ENCODE peak calls at places on chromosomes 11 and 22, in six cellular contexts. I, S, X, W, M and H are unnamed samples.

GRCh38 chr11:20739004-20739612 is 69.7 kb downstream of the NELL1 start:
- DNase-seq in I (no peak), S (no peak), X (no peak), W (no peak), M (no peak), H (no peak)

GRCh38 chr11:72828081-72828567 is 13.9 kb downstream of the ATG16L2 start:
- DNase-seq in I (no peak), S (no peak), X (no peak), W (peak), M (peak), H (no peak)

GRCh38 chr11:134544095-134544815 is 132.2 kb upstream of the B3GAT1 start:
- DNase-seq in I (no peak), S (no peak), X (no peak), W (no peak), M (no peak), H (no peak)

GRCh38 chr22:23282089-23282501 is 101.8 kb downstream of the BCR start:
- DNase-seq in I (peak), S (peak), X (peak), W (peak), M (peak), H (no peak)

GRCh38 chr11:122706689-122707088 is 51.2 kb downstream of the UBASH3B start:
- DNase-seq in I (peak), S (no peak), X (no peak), W (peak), M (peak), H (no peak)

GRCh38 chr11:121207485-121208115 is 85.0 kb upstream of the SC5D start:
- DNase-seq in I (no peak), S (no peak), X (no peak), W (peak), M (peak), H (no peak)

GRCh38 chr11:44097821-44098220 is 2.3 kb downstream of the EXT2 start:
- DNase-seq in I (no peak), S (no peak), X (no peak), W (no peak), M (no peak), H (no peak)

GRCh38 chr11:46391186-46391577 is 394 bp downstream of the CHRM4 start:
- DNase-seq in I (no peak), S (no peak), X (no peak), W (no peak), M (no peak), H (no peak)

GRCh38 chr22:44566911-44567310 is 68.9 kb upstream of the RTL6 start:
- DNase-seq in I (no peak), S (no peak), X (no peak), W (no peak), M (no peak), H (no peak)

GRCh38 chr11:17915500-17916143 is 97.2 kb downstream of the SERGEF start:
- DNase-seq in I (no peak), S (no peak), X (no peak), W (no peak), M (no peak), H (no peak)

GRCh38 chr11:121634889-121635288 is 182.1 kb upstream of the SORL1-AS1 start:
- DNase-seq in I (no peak), S (no peak), X (no peak), W (peak), M (peak), H (no peak)

GRCh38 chr22:24737582-24737981 is 36.9 kb downstream of the PIWIL3 start:
- DNase-seq in I (no peak), S (no peak), X (no peak), W (no peak), M (no peak), H (no peak)

GRCh38 chr11:120403966-120404365 is 67.8 kb downstream of the ARHGEF12 start:
- DNase-seq in I (no peak), S (no peak), X (no peak), W (no peak), M (no peak), H (no peak)

GRCh38 chr22:46169628-46170027 is 19.3 kb downstream of the PPARA start:
- DNase-seq in I (no peak), S (no peak), X (no peak), W (no peak), M (no peak), H (no peak)

GRCh38 chr11:8808226-8808585 is 102.8 kb upstream of the AKIP1 start:
- DNase-seq in I (no peak), S (no peak), X (peak), W (no peak), M (no peak), H (no peak)

GRCh38 chr11:115660072-115660805 is 156.0 kb upstream of the CADM1 start:
- DNase-seq in I (no peak), S (no peak), X (no peak), W (no peak), M (peak), H (no peak)

GRCh38 chr11:71080239-71081097 is 171.9 kb downstream of the SHANK2 start:
- DNase-seq in I (peak), S (peak), X (peak), W (peak), M (peak), H (peak)

GRCh38 chr11:132942611-132943324 is 589.5 kb downstream of the OPCML start:
- DNase-seq in I (no peak), S (no peak), X (no peak), W (no peak), M (peak), H (no peak)

GRCh38 chr11:126679033-126679432 is 321.5 kb downstream of the KIRREL3 start:
- DNase-seq in I (no peak), S (no peak), X (no peak), W (no peak), M (no peak), H (no peak)

GRCh38 chr22:20652582-20652981 is 121.3 kb upstream of the SERPIND1 start:
- DNase-seq in I (no peak), S (no peak), X (no peak), W (no peak), M (no peak), H (no peak)

GRCh38 chr11:120667281-120667680 is 155.7 kb downstream of the GRIK4 start:
- DNase-seq in I (no peak), S (no peak), X (no peak), W (peak), M (no peak), H (no peak)

GRCh38 chr22:23437779-23438178 is 142.3 kb downstream of the IGLL1 start:
- DNase-seq in I (no peak), S (no peak), X (no peak), W (no peak), M (no peak), H (no peak)

GRCh38 chr11:45106440-45106839 is 40.0 kb upstream of the PRDM11 start:
- DNase-seq in I (no peak), S (no peak), X (no peak), W (no peak), M (no peak), H (no peak)
- TF ChIP-seq CTCF in I (no peak), S (no peak), X (no peak), W (no peak), M (no peak), H (no peak)

GRCh38 chr22:42367980-42368378 is 64.2 kb downstream of the NFAM1 start:
- DNase-seq in I (no peak), S (no peak), X (no peak), W (no peak), M (no peak), H (no peak)
- TF ChIP-seq CTCF in I (no peak), S (no peak), X (no peak), W (no peak), M (no peak), H (no peak)

GRCh38 chr11:36282926-36283325 is 6.3 kb downstream of the COMMD9 start:
- DNase-seq in I (no peak), S (no peak), X (no peak), W (no peak), M (no peak), H (no peak)

GRCh38 chr11:36273110-36273509 is 16.1 kb downstream of the COMMD9 start:
- DNase-seq in I (no peak), S (no peak), X (no peak), W (no peak), M (peak), H (no peak)

GRCh38 chr11:36280531-36280930 is 8.7 kb downstream of the COMMD9 start:
- DNase-seq in I (no peak), S (no peak), X (no peak), W (peak), M (peak), H (no peak)

GRCh38 chr11:36281850-36282249 is 7.4 kb downstream of the COMMD9 start:
- DNase-seq in I (no peak), S (no peak), X (no peak), W (no peak), M (no peak), H (no peak)

DNA sequence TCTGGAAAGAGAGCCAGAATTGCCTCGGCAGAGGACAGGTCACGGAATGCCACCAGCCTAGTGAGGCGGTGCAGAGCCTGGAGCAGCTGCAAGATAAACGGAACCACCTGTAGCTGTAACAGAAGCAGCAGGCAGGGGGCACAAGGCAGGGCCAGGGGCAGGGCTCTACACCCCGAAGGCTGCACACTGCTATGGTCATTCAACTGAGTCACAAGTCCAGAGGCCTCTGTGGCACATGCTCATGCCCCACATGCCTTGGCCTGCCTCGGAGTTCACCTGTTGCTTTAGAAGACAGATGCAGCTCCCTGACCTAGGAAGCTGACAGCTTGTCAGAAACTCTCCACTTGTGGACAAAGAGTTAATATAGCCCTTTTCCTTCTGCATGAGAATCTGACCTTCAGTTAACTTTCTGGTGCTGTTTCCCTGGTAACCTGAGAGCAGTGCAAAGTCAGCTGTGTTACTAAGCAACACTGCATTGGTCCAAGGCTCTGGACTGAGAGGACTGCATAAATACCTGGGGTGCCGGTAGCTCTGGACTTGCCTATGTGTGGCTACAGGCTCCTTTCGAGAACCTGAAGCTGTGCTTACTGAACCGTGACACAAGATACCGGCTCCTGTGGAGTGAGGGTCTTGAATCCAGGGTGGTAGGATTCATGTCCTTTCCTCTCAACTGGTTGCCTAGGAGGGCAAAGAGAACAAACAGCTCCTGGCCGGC is 10.5 kb downstream of the COMMD9 start:
- DNase-seq in I (no peak), S (no peak), X (no peak), W (no peak), M (peak), H (no peak)
- TF ChIP-seq CTCF in I (peak), S (no peak), X (no peak), W (no peak), M (no peak), H (peak)

GRCh38 chr22:41857860-41858199 is 24.9 kb downstream of the SREBF2 start:
- DNase-seq in I (no peak), S (no peak), X (no peak), W (no peak), M (no peak), H (no peak)
- TF ChIP-seq CTCF in I (peak), S (no peak), X (no peak), W (no peak), M (no peak), H (peak)

GRCh38 chr22:48855013-48855412 is 972.7 kb downstream of the BRD1 start:
- DNase-seq in I (no peak), S (no peak), X (no peak), W (no peak), M (no peak), H (no peak)
- TF ChIP-seq CTCF in I (no peak), S (no peak), X (no peak), W (no peak), M (no peak), H (no peak)

DNA sequence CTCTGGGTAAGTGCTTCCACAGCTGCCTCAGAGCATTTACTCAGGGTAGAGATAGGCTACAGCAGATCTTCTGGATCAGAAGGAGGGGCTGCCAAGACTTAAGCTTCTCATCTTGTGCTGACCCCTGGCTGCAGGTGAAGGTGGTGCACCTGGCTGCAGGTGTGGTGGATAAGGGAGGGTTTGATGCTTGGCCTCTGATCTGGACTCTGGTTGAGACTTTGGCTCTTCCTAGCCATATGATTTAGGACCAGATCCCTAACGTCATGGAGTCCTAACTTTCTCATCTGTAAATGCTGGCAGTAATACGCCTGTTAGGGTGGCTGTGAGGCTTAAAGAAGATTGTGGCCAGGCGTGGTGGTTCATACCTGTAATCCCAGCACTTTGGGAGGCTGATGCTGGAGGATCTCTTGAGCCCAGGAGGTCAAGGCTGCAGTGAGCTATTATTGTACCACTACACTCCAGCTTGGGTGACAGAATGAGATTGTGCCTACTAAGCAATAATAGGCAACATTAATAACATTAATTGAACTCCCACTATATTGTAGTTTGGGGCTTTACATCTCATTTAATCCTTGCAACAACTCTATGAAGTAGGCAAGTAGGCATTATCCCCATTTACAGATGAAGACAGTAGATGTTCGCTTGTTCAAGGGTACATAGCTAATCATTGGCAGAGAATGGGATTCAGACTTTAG is 10.7 kb downstream of the DTX4 start:
- DNase-seq in I (peak), S (no peak), X (peak), W (no peak), M (no peak), H (no peak)
- TF ChIP-seq CTCF in I (peak), S (no peak), X (peak), W (no peak), M (peak), H (peak)

GRCh38 chr11:61716478-61717285 is 35.8 kb upstream of the MYRF start:
- DNase-seq in I (no peak), S (no peak), X (peak), W (no peak), M (no peak), H (no peak)
- TF ChIP-seq CTCF in I (no peak), S (no peak), X (no peak), W (no peak), M (no peak), H (no peak)

GRCh38 chr11:75386912-75387311 is 12.4 kb upstream of the RPS3 start:
- DNase-seq in I (peak), S (no peak), X (no peak), W (peak), M (no peak), H (no peak)

GRCh38 chr11:75389925-75390324 is 9.4 kb upstream of the RPS3 start:
- DNase-seq in I (no peak), S (no peak), X (no peak), W (no peak), M (no peak), H (no peak)

GRCh38 chr11:75389276-75389605 is 10.1 kb upstream of the RPS3 start:
- DNase-seq in I (no peak), S (no peak), X (no peak), W (no peak), M (peak), H (no peak)

GRCh38 chr11:75387742-75388294 is 11.5 kb upstream of the RPS3 start:
- DNase-seq in I (peak), S (no peak), X (no peak), W (no peak), M (no peak), H (no peak)

DNA sequence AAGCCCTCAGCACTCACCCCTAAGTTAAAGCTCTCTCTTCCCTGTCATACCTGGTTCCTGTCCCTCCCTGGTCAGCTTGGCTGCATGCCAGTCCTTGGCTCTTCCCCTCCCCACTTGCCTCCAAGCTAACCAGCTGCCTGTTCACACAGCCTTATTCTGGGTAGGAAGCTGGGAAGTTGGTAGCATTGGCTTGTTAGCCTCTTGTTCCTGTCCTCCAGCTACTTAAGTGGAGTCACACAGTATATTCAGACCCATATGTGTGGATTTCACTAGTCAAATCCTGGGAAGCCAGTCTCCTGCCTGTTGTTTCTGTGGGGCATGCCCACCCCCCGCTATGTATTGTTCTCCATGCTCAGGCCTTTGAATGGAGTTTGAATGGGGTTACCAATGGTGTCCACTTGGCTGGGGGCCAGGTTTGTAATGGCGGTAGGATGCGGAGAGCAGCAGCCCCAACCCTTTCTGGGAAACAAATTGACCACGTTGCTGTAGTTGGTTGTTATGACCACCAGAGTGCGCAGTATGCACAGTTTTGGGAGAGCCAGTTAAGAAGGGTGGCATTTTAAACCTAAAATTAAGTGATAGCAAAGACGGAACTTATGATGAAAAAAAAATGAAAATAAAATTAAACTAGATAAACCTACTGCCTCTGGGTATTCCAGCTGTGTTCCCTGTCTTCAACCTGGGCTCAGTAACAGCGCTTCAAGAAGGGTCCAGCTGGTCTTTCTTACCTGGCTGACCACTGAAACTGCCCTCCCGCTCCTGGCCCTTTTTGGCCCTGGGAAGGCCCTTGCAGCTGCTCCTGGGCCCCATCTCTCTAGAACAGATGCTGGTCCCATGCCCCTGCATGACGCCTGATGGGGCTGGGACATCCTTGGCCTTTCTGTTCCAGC is 10.7 kb upstream of the RPS3 start:
- DNase-seq in I (peak), S (peak), X (peak), W (peak), M (peak), H (no peak)
- TF ChIP-seq CTCF in I (peak), S (peak), X (peak), W (peak), M (peak), H (peak)

GRCh38 chr11:74571062-74571399 is 21.4 kb upstream of the POLD3 start:
- DNase-seq in I (no peak), S (no peak), X (no peak), W (no peak), M (no peak), H (no peak)

GRCh38 chr11:74572349-74572748 is 20.0 kb upstream of the POLD3 start:
- DNase-seq in I (no peak), S (no peak), X (no peak), W (no peak), M (no peak), H (no peak)

GRCh38 chr11:74568028-74568427 is 24.4 kb upstream of the POLD3 start:
- DNase-seq in I (no peak), S (no peak), X (no peak), W (no peak), M (no peak), H (no peak)

GRCh38 chr11:74570266-74571061 is 21.9 kb upstream of the POLD3 start:
- DNase-seq in I (peak), S (peak), X (peak), W (peak), M (peak), H (no peak)

DNA sequence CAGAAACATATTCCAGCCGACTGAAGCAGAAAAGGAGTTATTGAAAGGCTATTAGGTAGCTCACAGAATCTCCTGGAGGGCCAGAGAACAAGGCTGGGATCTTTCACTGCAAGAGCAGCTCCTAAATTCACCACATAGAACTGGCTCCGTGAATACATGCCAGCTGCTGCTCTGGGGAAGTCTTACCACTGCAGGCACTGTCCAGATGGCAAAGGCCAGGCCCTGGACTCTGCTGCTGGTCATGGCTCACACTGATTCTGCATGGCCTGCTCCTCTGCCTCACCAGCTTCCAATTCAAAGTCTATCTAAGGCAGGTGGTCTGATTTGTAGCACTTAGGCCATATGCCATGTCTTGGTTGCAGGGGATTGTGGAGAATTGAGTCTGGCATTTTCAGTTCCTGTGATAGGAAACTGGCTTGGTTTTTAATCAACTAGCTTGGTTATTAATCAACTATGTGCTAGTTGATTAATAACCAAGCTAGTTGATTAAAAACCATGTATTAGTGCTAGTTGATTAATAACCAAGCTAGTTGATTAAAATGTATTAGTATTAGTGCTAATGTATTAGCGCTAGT is 25.9 kb upstream of the POLD3 start:
- DNase-seq in I (no peak), S (no peak), X (peak), W (no peak), M (no peak), H (no peak)
- TF ChIP-seq CTCF in I (no peak), S (no peak), X (no peak), W (no peak), M (no peak), H (no peak)

GRCh38 chr22:35758394-35758793 is 40.7 kb downstream of the APOL5 start:
- DNase-seq in I (no peak), S (no peak), X (no peak), W (no peak), M (no peak), H (no peak)

GRCh38 chr22:35756722-35757121 is 39.0 kb downstream of the APOL5 start:
- DNase-seq in I (no peak), S (no peak), X (no peak), W (no peak), M (no peak), H (no peak)

GRCh38 chr22:35766654-35767580 is 49.2 kb downstream of the APOL5 start:
- DNase-seq in I (no peak), S (no peak), X (no peak), W (peak), M (peak), H (no peak)

GRCh38 chr22:35761037-35761436 is 43.4 kb downstream of the APOL5 start:
- DNase-seq in I (no peak), S (no peak), X (peak), W (peak), M (peak), H (no peak)
- TF ChIP-seq CTCF in I (peak), S (no peak), X (no peak), W (peak), M (peak), H (peak)